ENCODE peak calls at places on chromosomes 4 and X, in five cellular contexts. W is iris pigment epithelial cell, I is HEK293T, B is T-helper 1 cell, Z is T-helper 9 cell. D is an unnamed sample.

GRCh38 chrX:41275661-41276609 is 58.0 kb upstream of the DDX3X start:
- DNase-seq in W (peak; percentile 44), I (peak; percentile 76), B (peak; percentile 31), Z (peak; percentile 32), D (peak; percentile 52)

GRCh38 chr4:67198757-67199156 is 346.5 kb downstream of the CENPC start:
- DNase-seq in W (peak; percentile 38), I (peak; percentile 42), B (no peak), Z (no peak), D (no peak)

GRCh38 chr4:142728209-142728608 is 117.9 kb downstream of the INPP4B start:
- DNase-seq in W (no peak), I (no peak), B (no peak), Z (no peak), D (peak; percentile 49)

GRCh38 chrX:74104356-74105065 is 199.5 kb upstream of the ZCCHC13 start:
- DNase-seq in W (peak; percentile 16), I (no peak), B (no peak), Z (no peak), D (no peak)

GRCh38 chr4:76539979-76540378 is 105.0 kb downstream of the SHROOM3 start:
- DNase-seq in W (peak; percentile 52), I (no peak), B (no peak), Z (no peak), D (no peak)

GRCh38 chrX:139877710-139878414 is 55.0 kb downstream of the ATP11C start:
- DNase-seq in W (peak; percentile 26), I (no peak), B (no peak), Z (no peak), D (peak; percentile 20)

GRCh38 chrX:107355533-107355932 is 93.9 kb upstream of the FRMPD3 start:
- DNase-seq in W (no peak), I (no peak), B (no peak), Z (no peak), D (no peak)

GRCh38 chrX:50747471-50747900 is 66.5 kb downstream of the SHROOM4 start:
- DNase-seq in W (peak; percentile 38), I (peak; percentile 40), B (no peak), Z (no peak), D (no peak)

GRCh38 chrX:2898861-2899512 is 30.2 kb downstream of the ARSD start:
- DNase-seq in W (no peak), I (no peak), B (no peak), Z (no peak), D (no peak)

GRCh38 chrX:12798601-12799000 is 7.4 kb downstream of the PRPS2 start:
- DNase-seq in W (peak; percentile 52), I (no peak), B (no peak), Z (no peak), D (peak; percentile 63)

GRCh38 chrX:18146009-18146408 is 74.7 kb downstream of the BEND2 start:
- DNase-seq in W (no peak), I (no peak), B (no peak), Z (no peak), D (no peak)

GRCh38 chrX:96204928-96205327 is 479.7 kb upstream of the DIAPH2 start:
- DNase-seq in W (no peak), I (no peak), B (no peak), Z (no peak), D (no peak)

GRCh38 chrX:45715787-45716186 is 515.1 kb upstream of the DIPK2B start:
- DNase-seq in W (peak; percentile 64), I (no peak), B (no peak), Z (no peak), D (peak; percentile 55)

GRCh38 chr4:3489451-3489962 is 26.4 kb downstream of the DOK7 start:
- DNase-seq in W (no peak), I (peak; percentile 45), B (no peak), Z (no peak), D (no peak)

GRCh38 chr4:47837582-47838294 is at the start of gene CORIN:
- DNase-seq in W (no peak), I (peak; percentile 6), B (no peak), Z (peak; percentile 10), D (no peak)

GRCh38 chrX:74437530-74437929 is 16.2 kb downstream of the SLC16A2 start:
- DNase-seq in W (no peak), I (no peak), B (no peak), Z (no peak), D (no peak)

GRCh38 chrX:72735561-72735960 is 21.5 kb upstream of the PHKA1 start:
- DNase-seq in W (peak; percentile 31), I (no peak), B (no peak), Z (no peak), D (peak; percentile 3)

GRCh38 chr4:56410247-56410646 is 23.0 kb upstream of the AASDH start:
- DNase-seq in W (peak; percentile 98), I (peak; percentile 59), B (no peak), Z (no peak), D (peak; percentile 90)

GRCh38 chr4:27316176-27316575 is 455.5 kb downstream of the STIM2 start:
- DNase-seq in W (no peak), I (no peak), B (no peak), Z (no peak), D (no peak)